ENCODE peak calls at places on chromosomes 1 and 21, in eight cellular contexts. U is left lung, N is heart left ventricle, H is breast epithelium, E is AG09309, F is osteocyte, T is HCT116, Z is lower leg skin. C is an unnamed sample.

GRCh38 chr1:167766538-167766937 is 44.8 kb downstream of the MPZL1 start:
- DNase-seq in U (no peak), E (no peak), T (no peak), H (no peak), N (no peak), F (no peak), Z (no peak), C (no peak)

GRCh38 chr21:38986460-38987395 is 181.0 kb downstream of the ETS2 start:
- DNase-seq in Z (no peak), F (no peak), U (no peak), T (no peak), N (no peak), E (no peak), H (no peak), C (no peak)

GRCh38 chr1:17514776-17515175 is 24.7 kb upstream of the ARHGEF10L start:
- DNase-seq in N (no peak), Z (no peak), F (no peak), H (no peak), E (no peak), T (no peak), U (no peak), C (no peak)

GRCh38 chr1:203229471-203230178 is at the start of gene CHIT1:
- DNase-seq in H (no peak), F (peak), E (no peak), U (no peak), T (no peak), Z (no peak), N (no peak), C (no peak)

GRCh38 chr1:62325076-62325475 is 5.8 kb upstream of the KANK4 start:
- DNase-seq in H (peak), N (no peak), F (no peak), U (no peak), Z (no peak), E (peak), T (no peak), C (no peak)

GRCh38 chr1:38817958-38818705 is 41.4 kb downstream of the RRAGC start:
- DNase-seq in Z (no peak), H (no peak), F (peak), U (no peak), N (no peak), T (no peak), E (no peak), C (no peak)

GRCh38 chr1:190124068-190124467 is 353.6 kb downstream of the BRINP3 start:
- DNase-seq in Z (no peak), T (no peak), H (no peak), U (no peak), E (no peak), F (no peak), N (no peak), C (no peak)

GRCh38 chr1:59487335-59488031 is 190.6 kb downstream of the FGGY start:
- DNase-seq in H (peak), F (no peak), N (no peak), U (no peak), T (no peak), Z (no peak), E (no peak), C (peak)

GRCh38 chr1:228039006-228039481 is 32.2 kb downstream of the WNT3A start:
- DNase-seq in T (no peak), U (peak), Z (no peak), N (no peak), E (no peak), H (no peak), F (peak), C (no peak)

GRCh38 chr1:156260896-156261295 is 13.0 kb upstream of the PAQR6 start:
- DNase-seq in T (no peak), E (no peak), F (no peak), N (no peak), H (no peak), Z (no peak), U (no peak), C (no peak)

GRCh38 chr1:155410931-155411330 is 90.2 kb downstream of the RUSC1 start:
- DNase-seq in Z (no peak), F (no peak), T (no peak), U (no peak), H (no peak), N (no peak), E (no peak), C (no peak)

GRCh38 chr1:234163267-234163919 is 209.9 kb upstream of the COA6 start:
- DNase-seq in N (no peak), T (no peak), E (no peak), F (no peak), U (no peak), H (no peak), Z (no peak), C (no peak)

GRCh38 chr1:94236021-94236491 is 1.3 kb downstream of the ARHGAP29 start:
- DNase-seq in F (no peak), H (no peak), Z (no peak), E (no peak), N (no peak), T (no peak), U (no peak), C (no peak)

GRCh38 chr1:8059161-8059622 is 33.1 kb upstream of the ERRFI1 start:
- DNase-seq in T (no peak), E (no peak), H (no peak), F (no peak), N (no peak), U (no peak), Z (no peak), C (peak)

GRCh38 chr1:172500207-172500606 is 32.7 kb upstream of the SUCO start:
- DNase-seq in F (no peak), U (no peak), H (no peak), E (no peak), T (no peak), Z (no peak), N (no peak), C (no peak)

GRCh38 chr1:9874959-9875635 is 35.0 kb downstream of the CTNNBIP1 start:
- DNase-seq in N (peak), E (peak), H (peak), U (peak), Z (peak), F (peak), T (no peak), C (peak)

GRCh38 chr21:39071623-39072214 is 111.5 kb downstream of the PSMG1 start:
- DNase-seq in Z (no peak), H (no peak), U (no peak), F (no peak), T (no peak), E (peak), N (no peak), C (peak)

GRCh38 chr1:243503155-243503554 is 247.3 kb downstream of the SDCCAG8 start:
- DNase-seq in H (no peak), T (no peak), Z (peak), N (no peak), F (no peak), E (no peak), U (no peak), C (no peak)

GRCh38 chr1:9075023-9075422 is 5.6 kb upstream of the SLC2A5 start:
- DNase-seq in N (no peak), H (no peak), F (no peak), E (no peak), T (no peak), Z (no peak), U (no peak), C (no peak)

GRCh38 chr1:12275370-12275769 is 45.5 kb downstream of the VPS13D start:
- DNase-seq in T (no peak), Z (no peak), E (no peak), F (no peak), U (peak), H (no peak), N (no peak), C (peak)

GRCh38 chr1:149934326-149934725 is 2.4 kb downstream of the MTMR11 start:
- DNase-seq in E (no peak), H (no peak), N (no peak), F (no peak), U (no peak), Z (peak), T (no peak), C (no peak)

GRCh38 chr1:83856381-83856780 is 142.6 kb downstream of the TTLL7 start:
- DNase-seq in H (no peak), N (no peak), E (no peak), T (no peak), F (no peak), U (no peak), Z (no peak), C (no peak)

GRCh38 chr21:26115899-26116298 is 54.7 kb downstream of the APP start:
- DNase-seq in N (no peak), Z (no peak), T (no peak), H (no peak), E (peak), U (no peak), F (no peak), C (peak)

GRCh38 chr1:179968994-179969919 is 14.6 kb downstream of the CEP350 start:
- DNase-seq in U (no peak), N (no peak), F (no peak), Z (no peak), E (no peak), T (no peak), H (no peak), C (no peak)

GRCh38 chr1:3005771-3006170 is 15.5 kb upstream of the ACTRT2 start:
- DNase-seq in T (no peak), F (no peak), Z (peak), U (no peak), H (no peak), N (peak), E (no peak), C (no peak)

GRCh38 chr1:183416850-183417690 is 1.1 kb downstream of the NMNAT2 start:
- DNase-seq in F (peak), H (peak), N (peak), T (no peak), Z (peak), U (peak), E (no peak), C (peak)

GRCh38 chr1:99749948-99750347 is 16.5 kb downstream of the FRRS1 start:
- DNase-seq in F (no peak), E (no peak), U (no peak), H (no peak), N (no peak), T (no peak), Z (no peak), C (no peak)

GRCh38 chr1:211833174-211833820 is 2.7 kb upstream of the LPGAT1 start:
- DNase-seq in N (no peak), H (no peak), T (no peak), Z (no peak), F (no peak), U (no peak), E (no peak), C (no peak)

GRCh38 chr21:28513450-28513849 is 479.2 kb downstream of the LTN1 start:
- DNase-seq in U (no peak), H (no peak), F (no peak), N (no peak), Z (no peak), T (no peak), E (no peak), C (no peak)

GRCh38 chr21:28509031-28509430 is 483.6 kb downstream of the LTN1 start:
- DNase-seq in F (no peak), U (no peak), T (no peak), N (no peak), Z (no peak), E (no peak), H (no peak), C (no peak)
- TF ChIP-seq CTCF in F (no peak), U (no peak), T (no peak), N (no peak), Z (no peak), E (no peak), H (no peak), C (no peak)

GRCh38 chr1:41500781-41501518 is 16.5 kb upstream of the EDN2 start:
- DNase-seq in U (no peak), H (no peak), T (no peak), N (no peak), Z (no peak), F (no peak), E (no peak), C (peak)

GRCh38 chr1:41504126-41505035 is 19.9 kb upstream of the EDN2 start:
- DNase-seq in F (no peak), E (no peak), Z (no peak), H (no peak), U (peak), N (peak), T (peak), C (peak)

GRCh38 chr1:41501581-41501980 is 17.1 kb upstream of the EDN2 start:
- DNase-seq in T (no peak), F (no peak), U (no peak), N (peak), E (no peak), H (peak), Z (no peak), C (no peak)

GRCh38 chr1:41502912-41503311 is 18.4 kb upstream of the EDN2 start:
- DNase-seq in U (no peak), F (no peak), E (no peak), T (no peak), H (no peak), Z (no peak), N (peak), C (no peak)

DNA sequence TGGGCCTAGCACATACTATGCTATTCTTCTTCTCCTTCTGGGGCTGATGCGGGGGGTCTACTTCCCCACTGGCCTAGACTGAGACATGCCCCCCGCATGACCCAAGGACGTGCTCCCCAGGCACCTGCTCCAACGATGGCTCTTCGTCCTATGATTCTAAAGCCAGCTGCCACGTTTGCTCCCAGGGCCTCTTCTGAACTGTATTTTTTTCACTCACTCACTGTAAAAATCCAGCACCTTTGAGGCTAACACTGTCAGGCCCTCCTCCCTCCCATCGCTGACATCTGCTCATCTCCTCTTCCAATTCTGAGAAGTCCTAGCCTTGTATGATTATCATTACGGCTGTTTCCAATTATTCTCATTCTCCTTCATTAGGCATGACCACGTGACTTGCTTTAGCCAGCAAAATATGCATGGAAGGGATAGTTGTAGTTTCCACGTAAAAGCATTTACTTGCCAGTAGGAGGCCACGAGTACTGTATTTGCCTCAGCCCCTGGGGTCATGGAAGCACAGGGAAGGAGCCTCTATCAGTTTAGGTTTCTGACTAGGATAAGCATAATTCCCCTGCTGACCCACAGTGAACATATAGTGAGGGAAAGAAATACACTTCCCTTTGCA is 19.1 kb upstream of the EDN2 start:
- DNase-seq in E (no peak), T (no peak), H (no peak), Z (no peak), N (no peak), U (no peak), F (no peak), C (no peak)
- TF ChIP-seq CTCF in E (no peak), T (peak), H (no peak), Z (no peak), N (no peak), U (no peak), F (no peak), C (peak)

GRCh38 chr1:40315795-40316594 is 1.1 kb downstream of the COL9A2 start:
- DNase-seq in F (peak), U (no peak), N (peak), T (no peak), H (no peak), Z (peak), E (no peak), C (no peak)
- TF ChIP-seq CTCF in F (no peak), U (no peak), N (no peak), T (no peak), H (no peak), Z (no peak), E (no peak), C (no peak)

GRCh38 chr1:230220907-230221306 is 153.9 kb downstream of the GALNT2 start:
- DNase-seq in F (no peak), Z (no peak), T (no peak), N (no peak), H (no peak), U (no peak), E (no peak), C (no peak)

GRCh38 chr1:230219174-230220067 is 152.4 kb downstream of the GALNT2 start:
- DNase-seq in T (no peak), N (no peak), H (no peak), U (no peak), E (no peak), F (no peak), Z (no peak), C (no peak)

GRCh38 chr1:230224101-230224927 is 157.3 kb downstream of the GALNT2 start:
- DNase-seq in T (no peak), E (no peak), H (no peak), U (no peak), F (peak), Z (no peak), N (no peak), C (no peak)

GRCh38 chr1:230220478-230220877 is 153.4 kb downstream of the GALNT2 start:
- DNase-seq in Z (no peak), F (peak), H (no peak), N (no peak), U (no peak), T (no peak), E (no peak), C (no peak)

DNA sequence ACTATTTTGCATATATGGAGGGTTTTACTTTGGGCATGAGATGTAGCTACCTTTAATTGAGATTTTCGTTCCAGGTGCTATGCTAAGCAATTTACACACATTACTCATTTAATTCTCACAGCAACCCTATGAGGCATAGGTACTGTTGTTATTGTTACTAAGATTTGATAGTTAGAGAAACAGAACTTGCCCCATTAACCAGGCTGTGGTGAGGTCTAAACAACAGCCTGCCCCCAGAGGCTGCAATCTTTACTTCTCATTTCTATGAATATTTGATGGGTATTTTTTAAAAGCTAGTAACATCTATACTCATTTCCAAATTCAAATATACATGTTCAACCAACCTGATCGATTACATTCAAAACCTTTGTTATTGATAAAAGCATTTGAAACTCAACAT is 155.6 kb downstream of the GALNT2 start:
- DNase-seq in Z (no peak), E (no peak), U (no peak), F (no peak), T (no peak), N (no peak), H (no peak), C (no peak)
- TF ChIP-seq CTCF in Z (no peak), E (peak), U (no peak), F (peak), T (peak), N (peak), H (no peak), C (peak)

GRCh38 chr1:165235777-165236285 is 120.7 kb downstream of the LMX1A start:
- DNase-seq in N (no peak), H (no peak), Z (no peak), E (no peak), T (no peak), U (no peak), F (no peak), C (no peak)
- TF ChIP-seq CTCF in N (no peak), H (no peak), Z (no peak), E (no peak), T (no peak), U (no peak), F (no peak), C (no peak)

C was measured in brain microvascular endothelial cell.